ENCODE peak calls at places on chromosomes 5 and 9, in seven cellular contexts. M is breast epithelium, I is GM04504, Q is globus pallidus, U is GM23338, A is ovary, P is heart right ventricle. G is an unnamed sample.

GRCh38 chr5:69129413-69129812 is 35.6 kb downstream of the SLC30A5 start:
- DNase-seq in P (no peak), I (peak; percentile 51), M (no peak), A (no peak), Q (no peak), U (no peak), G (peak; percentile 7)

GRCh38 chr5:119221330-119221729 is 134.5 kb upstream of the TNFAIP8 start:
- DNase-seq in I (no peak), Q (no peak), A (no peak), M (no peak), P (no peak), U (no peak), G (no peak)

GRCh38 chr9:37944266-37944650 is 40.3 kb upstream of the SLC25A51 start:
- DNase-seq in P (no peak), A (no peak), Q (no peak), I (no peak), M (no peak), U (no peak), G (no peak)

GRCh38 chr9:87898151-87898550 is 15.5 kb downstream of the SPATA31E1 start:
- DNase-seq in A (no peak), I (peak; percentile 16), P (no peak), U (no peak), M (no peak), Q (no peak), G (no peak)

GRCh38 chr5:148849461-148849860 is 23.1 kb downstream of the ADRB2 start:
- DNase-seq in I (no peak), M (no peak), Q (no peak), U (no peak), A (no peak), P (no peak), G (no peak)

GRCh38 chr9:135905380-135906282 is 1.7 kb downstream of the CAMSAP1 start:
- DNase-seq in Q (no peak), P (no peak), A (peak; percentile 9), I (no peak), U (no peak), M (no peak), G (no peak)

GRCh38 chr5:65198777-65199120 is 283.0 kb downstream of the ADAMTS6 start:
- DNase-seq in M (no peak), I (peak; percentile 92), U (no peak), Q (no peak), A (no peak), P (no peak), G (peak; percentile 95)

GRCh38 chr5:158351485-158352140 is 492.7 kb upstream of the CLINT1 start:
- DNase-seq in P (no peak), A (no peak), M (no peak), U (no peak), Q (no peak), I (no peak), G (no peak)

GRCh38 chr5:61613679-61614078 is 281.6 kb downstream of the ZSWIM6 start:
- DNase-seq in M (no peak), A (no peak), U (no peak), P (no peak), I (no peak), Q (no peak), G (no peak)

GRCh38 chr9:105359899-105360298 is 87.9 kb upstream of the FSD1L start:
- DNase-seq in P (no peak), A (no peak), I (no peak), Q (no peak), U (no peak), M (no peak), G (no peak)

GRCh38 chr5:1885777-1886633 is 3.3 kb upstream of the IRX4 start:
- DNase-seq in U (peak; percentile 30), P (no peak), I (no peak), M (no peak), Q (no peak), A (no peak), G (no peak)

GRCh38 chr9:112917987-112918362 is 27.3 kb upstream of the SLC46A2 start:
- DNase-seq in U (no peak), P (no peak), Q (no peak), A (no peak), I (no peak), M (no peak), G (no peak)

GRCh38 chr9:133355881-133356357 is 368 bp downstream of the SURF1 start:
- DNase-seq in I (no peak), P (no peak), A (no peak), Q (no peak), U (peak; percentile 51), M (no peak), G (no peak)

GRCh38 chr9:100690438-100690837 is 112.6 kb downstream of the CAVIN4 start:
- DNase-seq in P (no peak), M (no peak), A (no peak), U (no peak), I (no peak), Q (no peak), G (no peak)

GRCh38 chr5:57900356-57900944 is 417.8 kb upstream of the ACTBL2 start:
- DNase-seq in A (no peak), I (no peak), U (no peak), P (no peak), Q (no peak), M (no peak), G (no peak)

GRCh38 chr9:21295992-21296391 is 9.1 kb downstream of the IFNA5 start:
- DNase-seq in A (no peak), M (no peak), I (no peak), Q (no peak), P (no peak), U (no peak), G (no peak)

GRCh38 chr9:76323481-76323880 is 70.7 kb downstream of the RFK start:
- DNase-seq in M (no peak), A (no peak), I (no peak), Q (no peak), P (no peak), U (no peak), G (no peak)

GRCh38 chr5:150658121-150658520 is 2.9 kb upstream of the MYOZ3 start:
- DNase-seq in P (no peak), A (no peak), U (no peak), I (no peak), M (no peak), Q (no peak), G (no peak)

GRCh38 chr9:133510926-133511505 is 13.7 kb downstream of the MYMK start:
- DNase-seq in U (no peak), I (no peak), P (no peak), Q (no peak), A (no peak), M (no peak), G (no peak)

GRCh38 chr9:72557549-72557948 is 36.1 kb downstream of the TMC1 start:
- DNase-seq in P (no peak), A (peak; percentile 77), M (no peak), U (peak; percentile 2), Q (no peak), I (peak; percentile 80), G (peak; percentile 96)

GRCh38 chr9:120500733-120501132 is 79.2 kb downstream of the CDK5RAP2 start:
- DNase-seq in A (no peak), M (no peak), U (no peak), I (no peak), P (no peak), Q (no peak), G (no peak)

GRCh38 chr9:35682083-35682482 is 7.6 kb downstream of the TPM2 start:
- DNase-seq in I (no peak), P (no peak), M (no peak), U (no peak), Q (no peak), A (no peak), G (no peak)

GRCh38 chr5:5419291-5420210 is 2.9 kb upstream of the ICE1 start:
- DNase-seq in Q (peak; percentile 20), P (no peak), A (peak; percentile 38), U (peak; percentile 79), I (peak; percentile 24), M (no peak), G (no peak)

GRCh38 chr9:36008774-36009300 is 27.9 kb upstream of the RECK start:
- DNase-seq in P (peak; percentile 26), I (no peak), U (peak; percentile 93), Q (peak; percentile 37), M (no peak), A (peak; percentile 50), G (no peak)